ENCODE peak calls at places on chromosomes 12 and 14, in seven cellular contexts. D, K, L, P, Z, T and B are unnamed samples.

GRCh38 chr14:104268725-104269436 is 130.5 kb downstream of the KIF26A start:
- DNase-seq in K (no peak), Z (no peak), D (no peak), T (no peak), P (no peak), L (no peak), B (no peak)

GRCh38 chr12:57474430-57474829 is 5.2 kb downstream of the ARHGAP9 start:
- DNase-seq in P (no peak), Z (no peak), L (no peak), T (no peak), K (no peak), D (no peak), B (no peak)

GRCh38 chr12:28242129-28242887 is 52.1 kb downstream of the CCDC91 start:
- DNase-seq in T (no peak), K (no peak), P (no peak), L (no peak), Z (no peak), D (no peak), B (no peak)

GRCh38 chr12:128381537-128381936 is 114.6 kb downstream of the TMEM132C start:
- DNase-seq in P (no peak), D (no peak), Z (no peak), K (no peak), L (no peak), T (no peak), B (no peak)

GRCh38 chr12:6647083-6647604 is at the start of gene ACRBP:
- DNase-seq in T (no peak), Z (peak), K (no peak), D (no peak), L (no peak), P (no peak), B (no peak)

GRCh38 chr14:30330452-30330851 is 228.5 kb upstream of the G2E3 start:
- DNase-seq in L (no peak), T (peak), P (no peak), K (no peak), D (peak), Z (peak), B (no peak)

GRCh38 chr14:81323621-81324400 is 76.3 kb downstream of the STON2 start:
- DNase-seq in T (no peak), D (no peak), K (peak), L (no peak), Z (no peak), P (no peak), B (no peak)

GRCh38 chr12:57475271-57476161 is 4.2 kb downstream of the ARHGAP9 start:
- DNase-seq in P (no peak), T (no peak), L (no peak), K (no peak), D (no peak), Z (peak), B (no peak)

GRCh38 chr12:12684375-12685106 is 11.4 kb downstream of the GPR19 start:
- DNase-seq in T (peak), L (no peak), P (no peak), Z (peak), D (no peak), K (no peak), B (no peak)

GRCh38 chr12:989751-990278 is 1.2 kb upstream of the ERC1 start:
- DNase-seq in L (no peak), D (peak), K (no peak), P (no peak), T (peak), Z (peak), B (peak)

GRCh38 chr12:60269611-60270269 is 673.9 kb downstream of the SLC16A7 start:
- DNase-seq in Z (no peak), P (no peak), L (no peak), T (no peak), D (no peak), K (no peak), B (no peak)

GRCh38 chr14:77120771-77121743 is 20.5 kb downstream of the ZDHHC22 start:
- DNase-seq in K (no peak), T (peak), Z (no peak), L (peak), P (no peak), D (no peak), B (no peak)

GRCh38 chr12:111368291-111368683 is 608 bp downstream of the PHETA1 start:
- DNase-seq in D (no peak), T (no peak), P (no peak), Z (peak), L (no peak), K (no peak), B (no peak)

GRCh38 chr14:28703482-28703881 is 63.1 kb upstream of the FOXG1 start:
- DNase-seq in T (no peak), Z (no peak), D (no peak), K (no peak), P (no peak), L (no peak), B (no peak)

GRCh38 chr14:68716698-68717097 is 76.2 kb downstream of the ZFP36L1 start:
- DNase-seq in Z (no peak), P (no peak), K (no peak), T (no peak), L (no peak), D (peak), B (no peak)

GRCh38 chr14:36771256-36771655 is 109.6 kb downstream of the PAX9 start:
- DNase-seq in Z (no peak), P (no peak), D (no peak), L (no peak), K (no peak), T (no peak), B (no peak)

GRCh38 chr12:102043928-102044327 is 17.9 kb downstream of the WASHC3 start:
- DNase-seq in P (no peak), D (no peak), Z (no peak), L (no peak), K (no peak), T (no peak), B (no peak)

GRCh38 chr12:77808534-77808933 is 22.2 kb upstream of the NAV3 start:
- DNase-seq in T (no peak), L (no peak), D (no peak), K (no peak), Z (no peak), P (no peak), B (no peak)

GRCh38 chr14:90429236-90429635 is 32.4 kb downstream of the CALM1 start:
- DNase-seq in L (no peak), Z (no peak), T (no peak), P (no peak), D (no peak), K (no peak), B (no peak)

GRCh38 chr12:92412931-92413685 is 267.5 kb upstream of the BTG1 start:
- DNase-seq in T (no peak), Z (peak), D (no peak), K (no peak), P (no peak), L (no peak), B (no peak)

GRCh38 chr14:89165189-89165809 is 251.7 kb downstream of the FOXN3 start:
- DNase-seq in L (no peak), D (no peak), T (peak), Z (no peak), P (no peak), K (no peak), B (no peak)

GRCh38 chr14:57583396-57583795 is 89.7 kb upstream of the CCDC198 start:
- DNase-seq in L (no peak), Z (no peak), T (no peak), D (no peak), P (no peak), K (no peak), B (no peak)

GRCh38 chr12:104282109-104282508 is 21.4 kb upstream of the EID3 start:
- DNase-seq in P (no peak), D (no peak), T (no peak), Z (peak), K (no peak), L (no peak), B (peak)

GRCh38 chr14:100536141-100536540 is 51.1 kb downstream of the BEGAIN start:
- DNase-seq in T (no peak), K (no peak), D (no peak), P (no peak), L (no peak), Z (no peak), B (no peak)

GRCh38 chr14:33768458-33768830 is 182.4 kb downstream of the EGLN3 start:
- DNase-seq in K (no peak), D (no peak), Z (peak), P (no peak), L (no peak), T (no peak), B (peak)